ENCODE peak calls at places on chromosome 2, in five cellular contexts. C is IMR-90, X is cardiac muscle cell, H is neuronal stem cell, M is lung. G is an unnamed sample.

GRCh38 chr2:98749053-98749450 is 18.1 kb upstream of the MGAT4A start:
- DNase-seq in M (no peak), H (no peak), C (no peak), X (no peak), G (no peak)

GRCh38 chr2:8028436-8028835 is 653.4 kb upstream of the ID2 start:
- DNase-seq in C (no peak), X (no peak), M (no peak), H (no peak), G (no peak)

GRCh38 chr2:132721938-132722337 is 51.9 kb upstream of the LYPD1 start:
- DNase-seq in X (no peak), H (no peak), C (peak), M (no peak), G (no peak)

GRCh38 chr2:46983065-46983801 is 67.6 kb upstream of the MCFD2 start:
- DNase-seq in M (peak), X (peak), H (no peak), C (peak), G (no peak)

GRCh38 chr2:133774675-133775005 is 206.4 kb upstream of the NCKAP5 start:
- DNase-seq in X (peak), H (no peak), C (no peak), M (no peak), G (no peak)

GRCh38 chr2:106105151-106105922 is 88.8 kb downstream of the UXS1 start:
- DNase-seq in H (no peak), X (no peak), M (peak), C (no peak), G (no peak)

GRCh38 chr2:64989126-64989981 is at the start of gene SLC1A4:
- DNase-seq in C (peak), M (peak), X (peak), H (no peak), G (peak)

GRCh38 chr2:130825231-130825971 is 11.3 kb upstream of the ARHGEF4 start:
- DNase-seq in H (no peak), M (no peak), C (no peak), X (no peak), G (no peak)

GRCh38 chr2:216519154-216519762 is 20.6 kb downstream of the RPL37A start:
- DNase-seq in C (peak), M (peak), X (peak), H (peak), G (no peak)

GRCh38 chr2:120982598-120982997 is 246.9 kb downstream of the GLI2 start:
- DNase-seq in M (no peak), X (no peak), C (no peak), H (no peak), G (no peak)

GRCh38 chr2:183079335-183079775 is 808 bp downstream of the DUSP19 start:
- DNase-seq in H (no peak), M (no peak), X (peak), C (no peak), G (no peak)

GRCh38 chr2:223797811-223798721 is 39.3 kb downstream of the AP1S3 start:
- DNase-seq in M (no peak), H (peak), C (peak), X (peak), G (no peak)

GRCh38 chr2:240571314-240571973 is 3.2 kb downstream of the RNPEPL1 start:
- DNase-seq in C (no peak), X (no peak), H (no peak), M (no peak), G (no peak)

GRCh38 chr2:72822794-72823193 is 3.0 kb downstream of the EXOC6B start:
- DNase-seq in X (no peak), M (no peak), C (no peak), H (no peak), G (no peak)

GRCh38 chr2:49693961-49694360 is 539.6 kb upstream of the FSHR start:
- DNase-seq in H (no peak), M (no peak), X (no peak), C (no peak), G (no peak)

GRCh38 chr2:12287220-12287751 is 429.4 kb upstream of the TRIB2 start:
- DNase-seq in C (no peak), H (no peak), X (peak), M (no peak), G (no peak)

GRCh38 chr2:133241231-133241575 is 327.1 kb downstream of the NCKAP5 start:
- DNase-seq in X (no peak), M (no peak), H (no peak), C (peak), G (no peak)

GRCh38 chr2:196592912-196593881 is 46.3 kb upstream of the CCDC150 start:
- DNase-seq in C (peak), M (no peak), H (peak), X (peak), G (no peak)

GRCh38 chr2:121075641-121076500 is 209.1 kb downstream of the TFCP2L1 start:
- DNase-seq in H (no peak), C (no peak), M (no peak), X (peak), G (no peak)

GRCh38 chr2:54610700-54611099 is 112.8 kb upstream of the EML6 start:
- DNase-seq in X (no peak), M (no peak), H (no peak), C (peak), G (no peak)

GRCh38 chr2:237097911-237098702 is 12.4 kb downstream of the COPS8 start:
- DNase-seq in X (peak), M (no peak), H (no peak), C (peak), G (no peak)

GRCh38 chr2:185208261-185208660 is 530.3 kb upstream of the FSIP2 start:
- DNase-seq in X (no peak), H (peak), M (no peak), C (no peak), G (no peak)

GRCh38 chr2:75710220-75710576 is 517 bp downstream of the GCFC2 start:
- DNase-seq in M (no peak), H (no peak), C (no peak), X (no peak), G (no peak)

GRCh38 chr2:8513601-8514273 is 168.1 kb upstream of the ID2 start:
- DNase-seq in C (no peak), M (no peak), H (no peak), X (no peak), G (no peak)

GRCh38 chr2:45128580-45128997 is 119.3 kb upstream of the SIX2 start:
- DNase-seq in H (no peak), C (peak), X (peak), M (no peak), G (no peak)

GRCh38 chr2:207260021-207260420 is 94.3 kb upstream of the KLF7 start:
- DNase-seq in X (no peak), M (no peak), C (peak), H (no peak), G (no peak)

GRCh38 chr2:235630723-235631122 is 136.9 kb downstream of the AGAP1 start:
- DNase-seq in C (no peak), X (no peak), H (no peak), M (no peak), G (no peak)

GRCh38 chr2:229417906-229418305 is 146.8 kb upstream of the PID1 start:
- DNase-seq in M (no peak), C (no peak), X (no peak), H (peak), G (no peak)
- H3K27ac ChIP-seq in M (peak), C (no peak), X (no peak), H (no peak), G (no peak)

DNA sequence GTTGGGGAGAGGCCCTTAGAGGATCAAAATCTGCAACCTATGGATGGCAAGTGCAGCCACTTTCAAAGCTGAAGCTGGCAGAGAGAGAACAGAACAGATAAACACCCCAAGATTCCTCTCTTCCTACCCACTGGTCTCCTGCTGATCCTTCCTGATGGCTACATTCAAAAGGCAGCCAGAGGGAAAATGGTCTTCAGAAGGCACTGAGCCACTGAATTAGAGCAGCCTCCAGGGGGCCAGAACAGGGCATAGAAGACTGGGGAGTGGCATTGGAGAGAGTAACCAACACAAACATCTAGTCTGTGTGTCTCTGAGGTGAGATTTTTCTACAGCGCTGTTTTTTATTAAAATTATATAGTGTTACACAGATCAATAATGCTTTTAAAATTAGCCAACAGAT is 432.6 kb downstream of the PARD3B start:
- DNase-seq in M (no peak), X (no peak), H (no peak), C (no peak), G (no peak)
- H3K27ac ChIP-seq in M (no peak), X (no peak), H (no peak), C (no peak), G (no peak)

GRCh38 chr2:20579866-20580265 is 71.0 kb downstream of the HS1BP3 start:
- DNase-seq in M (no peak), C (no peak), X (peak), H (no peak), G (no peak)
- H3K27ac ChIP-seq in M (peak), C (peak), X (no peak), H (no peak), G (peak)

GRCh38 chr2:127104166-127104660 is 2.7 kb downstream of the BIN1 start:
- DNase-seq in H (no peak), M (no peak), X (no peak), C (no peak), G (no peak)
- H3K27ac ChIP-seq in H (no peak), M (no peak), X (no peak), C (no peak), G (no peak)

GRCh38 chr2:119646149-119646548 is 32.9 kb upstream of the TMEM177 start:
- DNase-seq in C (no peak), M (no peak), H (no peak), X (no peak), G (no peak)

GRCh38 chr2:119650206-119650605 is 28.8 kb upstream of the TMEM177 start:
- DNase-seq in C (no peak), H (no peak), M (no peak), X (peak), G (no peak)

GRCh38 chr2:119649364-119649917 is 29.6 kb upstream of the TMEM177 start:
- DNase-seq in X (peak), M (no peak), H (no peak), C (peak), G (no peak)

GRCh38 chr2:119647440-119648169 is 31.4 kb upstream of the TMEM177 start:
- DNase-seq in H (no peak), X (peak), M (no peak), C (peak), G (no peak)

GRCh38 chr2:119650971-119651370 is 28.0 kb upstream of the TMEM177 start:
- DNase-seq in H (no peak), M (no peak), C (no peak), X (no peak), G (no peak)
- H3K27ac ChIP-seq in H (no peak), M (no peak), C (no peak), X (no peak), G (no peak)

GRCh38 chr2:104858325-104858978 is 4.5 kb downstream of the POU3F3 start:
- DNase-seq in X (no peak), M (no peak), H (no peak), C (no peak), G (no peak)
- H3K27ac ChIP-seq in X (no peak), M (no peak), H (no peak), C (no peak), G (no peak)

GRCh38 chr2:6885968-6886367 is 8.4 kb downstream of the RSAD2 start:
- DNase-seq in H (no peak), M (no peak), C (no peak), X (no peak), G (no peak)

GRCh38 chr2:6880200-6880733 is 2.7 kb downstream of the RSAD2 start:
- DNase-seq in X (peak), M (no peak), C (no peak), H (no peak), G (peak)

GRCh38 chr2:6881036-6881435 is 3.5 kb downstream of the RSAD2 start:
- DNase-seq in H (no peak), M (no peak), C (no peak), X (no peak), G (no peak)

GRCh38 chr2:6881516-6881915 is 3.9 kb downstream of the RSAD2 start:
- DNase-seq in C (no peak), H (no peak), M (no peak), X (no peak), G (no peak)

GRCh38 chr2:6883448-6884122 is 6.0 kb downstream of the RSAD2 start:
- DNase-seq in C (no peak), M (no peak), X (no peak), H (no peak), G (no peak)
- H3K27ac ChIP-seq in C (no peak), M (peak), X (no peak), H (no peak), G (no peak)

GRCh38 chr2:125656190-125656589 is 999.8 kb upstream of the GYPC start:
- DNase-seq in M (no peak), X (no peak), C (no peak), H (no peak), G (no peak)
- H3K27ac ChIP-seq in M (no peak), X (no peak), C (no peak), H (no peak), G (no peak)

G was measured in CD8-positive, alpha-beta memory T cell.